ENCODE peak calls at places on chromosomes 13 and 19, in four cellular contexts. One of them, this sample, is unnamed.
A peak's percentile ranks its signal among the peaks of the same experiment; 100 is the strongest.

GRCh38 chr19:7917292-7918061 is 2.7 kb upstream of the SNAPC2 start:
- DNase-seq in fibroblast of lung: peak; percentile 48
- DNase-seq in lower lobe of right lung: peak; percentile 68
- DNase-seq in HCT116: no peak
- DNase-seq in this sample: peak; percentile 87

GRCh38 chr19:49361438-49362047 is 673 bp downstream of the TEAD2 start:
- DNase-seq in lower lobe of right lung: peak; percentile 73
- DNase-seq in HCT116: peak; percentile 56
- DNase-seq in fibroblast of lung: peak; percentile 82
- DNase-seq in this sample: no peak

GRCh38 chr19:46288896-46289588 is 7.8 kb upstream of the HIF3A start:
- DNase-seq in lower lobe of right lung: no peak
- DNase-seq in fibroblast of lung: peak; percentile 90
- DNase-seq in HCT116: no peak
- DNase-seq in this sample: no peak

GRCh38 chr19:14432817-14433453 is at the start of gene PKN1:
- DNase-seq in lower lobe of right lung: peak; percentile 70
- DNase-seq in HCT116: no peak
- DNase-seq in fibroblast of lung: no peak
- DNase-seq in this sample: no peak

GRCh38 chr19:50968709-50969412 is 530 bp downstream of the KLK6 start:
- DNase-seq in HCT116: no peak
- DNase-seq in fibroblast of lung: no peak
- DNase-seq in lower lobe of right lung: no peak
- DNase-seq in this sample: no peak

GRCh38 chr19:2461751-2462634 is 5.2 kb upstream of the LMNB2 start:
- DNase-seq in lower lobe of right lung: peak; percentile 58
- DNase-seq in HCT116: peak; percentile 60
- DNase-seq in fibroblast of lung: peak; percentile 66
- DNase-seq in this sample: no peak

GRCh38 chr13:31064636-31065035 is 97.1 kb downstream of the HSPH1 start:
- DNase-seq in HCT116: no peak
- DNase-seq in lower lobe of right lung: no peak
- DNase-seq in fibroblast of lung: no peak
- DNase-seq in this sample: no peak

GRCh38 chr19:58154287-58154678 is 3.7 kb upstream of the ZNF329 start:
- DNase-seq in lower lobe of right lung: peak; percentile 48
- DNase-seq in HCT116: no peak
- DNase-seq in fibroblast of lung: peak; percentile 61
- DNase-seq in this sample: no peak

GRCh38 chr19:27885361-27885760 is 1327.6 kb downstream of the UQCRFS1 start:
- DNase-seq in fibroblast of lung: no peak
- DNase-seq in HCT116: no peak
- DNase-seq in lower lobe of right lung: no peak
- DNase-seq in this sample: no peak

GRCh38 chr19:41928754-41929535 is 696 bp upstream of the ERFL start:
- DNase-seq in lower lobe of right lung: no peak
- DNase-seq in fibroblast of lung: no peak
- DNase-seq in HCT116: no peak
- DNase-seq in this sample: no peak

GRCh38 chr19:3055741-3056453 is 6.4 kb downstream of the TLE5 start:
- DNase-seq in HCT116: peak; percentile 26
- DNase-seq in lower lobe of right lung: peak; percentile 77
- DNase-seq in fibroblast of lung: no peak
- DNase-seq in this sample: no peak

GRCh38 chr13:87674143-87674772 is 3.1 kb downstream of the SLITRK5 start:
- DNase-seq in lower lobe of right lung: no peak
- DNase-seq in fibroblast of lung: no peak
- DNase-seq in HCT116: no peak
- DNase-seq in this sample: no peak

GRCh38 chr19:1062387-1063029 is 4.5 kb upstream of the ARHGAP45 start:
- DNase-seq in HCT116: no peak
- DNase-seq in lower lobe of right lung: peak; percentile 56
- DNase-seq in fibroblast of lung: no peak
- DNase-seq in this sample: no peak

GRCh38 chr19:42150353-42150752 is 18.1 kb upstream of the POU2F2 start:
- DNase-seq in fibroblast of lung: no peak
- DNase-seq in lower lobe of right lung: no peak
- DNase-seq in HCT116: no peak
- DNase-seq in this sample: no peak

GRCh38 chr13:45121421-45121820 is 1.1 kb downstream of the GTF2F2 start:
- DNase-seq in fibroblast of lung: peak; percentile 43
- DNase-seq in HCT116: peak; percentile 16
- DNase-seq in lower lobe of right lung: no peak
- DNase-seq in this sample: no peak

GRCh38 chr19:49064768-49065611 is at the start of gene NTF4:
- DNase-seq in lower lobe of right lung: peak; percentile 58
- DNase-seq in fibroblast of lung: peak; percentile 41
- DNase-seq in HCT116: no peak
- DNase-seq in this sample: no peak

GRCh38 chr13:43846496-43846895 is 33.0 kb downstream of the CCDC122 start:
- DNase-seq in lower lobe of right lung: no peak
- DNase-seq in fibroblast of lung: peak; percentile 79
- DNase-seq in HCT116: no peak
- DNase-seq in this sample: no peak

GRCh38 chr19:34172661-34173144 is 399 bp downstream of the LSM14A start:
- DNase-seq in lower lobe of right lung: peak; percentile 55
- DNase-seq in fibroblast of lung: no peak
- DNase-seq in HCT116: no peak
- DNase-seq in this sample: no peak

GRCh38 chr13:113121183-113121927 is 1.2 kb upstream of the F10 start:
- DNase-seq in fibroblast of lung: no peak
- DNase-seq in lower lobe of right lung: peak; percentile 32
- DNase-seq in HCT116: no peak
- DNase-seq in this sample: no peak

GRCh38 chr19:19491321-19492025 is 23.9 kb downstream of the TSSK6 start:
- DNase-seq in lower lobe of right lung: no peak
- DNase-seq in HCT116: no peak
- DNase-seq in fibroblast of lung: no peak
- DNase-seq in this sample: no peak

GRCh38 chr19:31146546-31147183 is 202.6 kb downstream of the TSHZ3 start:
- DNase-seq in HCT116: no peak
- DNase-seq in fibroblast of lung: no peak
- DNase-seq in lower lobe of right lung: no peak
- DNase-seq in this sample: no peak

GRCh38 chr13:111319998-111320911 is at the start of gene TEX29:
- DNase-seq in HCT116: no peak
- DNase-seq in fibroblast of lung: no peak
- DNase-seq in lower lobe of right lung: no peak
- DNase-seq in this sample: no peak

GRCh38 chr19:50777830-50778303 is 7.6 kb downstream of the GPR32 start:
- DNase-seq in HCT116: no peak
- DNase-seq in fibroblast of lung: no peak
- DNase-seq in lower lobe of right lung: no peak
- DNase-seq in this sample: no peak

GRCh38 chr13:32622827-32623226 is 36.6 kb downstream of the PDS5B start:
- DNase-seq in HCT116: no peak
- DNase-seq in fibroblast of lung: no peak
- DNase-seq in lower lobe of right lung: no peak
- DNase-seq in this sample: no peak

GRCh38 chr19:41350735-41351338 is 2.9 kb downstream of the TGFB1 start:
- DNase-seq in fibroblast of lung: peak; percentile 17
- DNase-seq in HCT116: no peak
- DNase-seq in lower lobe of right lung: no peak
- DNase-seq in this sample: no peak

GRCh38 chr19:4393947-4394590 is 6.3 kb downstream of the SH3GL1 start:
- DNase-seq in lower lobe of right lung: no peak
- DNase-seq in HCT116: no peak
- DNase-seq in fibroblast of lung: peak; percentile 77
- DNase-seq in this sample: no peak

GRCh38 chr19:46722004-46722380 is 5.1 kb upstream of the PRKD2 start:
- DNase-seq in fibroblast of lung: peak; percentile 18
- DNase-seq in lower lobe of right lung: no peak
- DNase-seq in HCT116: no peak
- DNase-seq in this sample: peak; percentile 81

GRCh38 chr13:20465218-20465879 is 60.3 kb downstream of the CRYL1 start:
- DNase-seq in lower lobe of right lung: no peak
- DNase-seq in fibroblast of lung: no peak
- DNase-seq in HCT116: no peak
- DNase-seq in this sample: no peak

GRCh38 chr19:29092712-29093552 is 120.0 kb downstream of the UQCRFS1 start:
- DNase-seq in HCT116: no peak
- DNase-seq in fibroblast of lung: no peak
- DNase-seq in lower lobe of right lung: no peak
- DNase-seq in this sample: no peak

GRCh38 chr13:85738696-85739320 is 60.4 kb downstream of the SLITRK6 start:
- DNase-seq in fibroblast of lung: peak; percentile 2
- DNase-seq in HCT116: no peak
- DNase-seq in lower lobe of right lung: no peak
- DNase-seq in this sample: no peak

GRCh38 chr19:30646806-30647205 is 274.6 kb downstream of the ZNF536 start:
- DNase-seq in HCT116: no peak
- DNase-seq in fibroblast of lung: no peak
- DNase-seq in lower lobe of right lung: no peak
- DNase-seq in this sample: no peak

GRCh38 chr13:24661713-24662112 is 18.5 kb upstream of the ATP12A start:
- DNase-seq in HCT116: no peak
- DNase-seq in lower lobe of right lung: no peak
- DNase-seq in fibroblast of lung: no peak
- DNase-seq in this sample: no peak

GRCh38 chr19:13838071-13838942 is 38.6 kb upstream of the NANOS3 start:
- DNase-seq in HCT116: no peak
- DNase-seq in fibroblast of lung: no peak
- DNase-seq in lower lobe of right lung: no peak
- DNase-seq in this sample: no peak

GRCh38 chr19:18425515-18426415 is 6.6 kb downstream of the SSBP4 start:
- DNase-seq in HCT116: no peak
- DNase-seq in fibroblast of lung: peak; percentile 70
- DNase-seq in lower lobe of right lung: no peak
- DNase-seq in this sample: no peak

GRCh38 chr13:48411281-48412099 is 1.4 kb downstream of the LPAR6 start:
- DNase-seq in HCT116: no peak
- DNase-seq in fibroblast of lung: peak; percentile 21
- DNase-seq in lower lobe of right lung: no peak
- DNase-seq in this sample: no peak

GRCh38 chr13:90272356-90272755 is 1075.1 kb upstream of the MIR17HG start:
- DNase-seq in HCT116: no peak
- DNase-seq in fibroblast of lung: peak; percentile 90
- DNase-seq in lower lobe of right lung: no peak
- DNase-seq in this sample: no peak

GRCh38 chr13:48891586-48891985 is 84.1 kb upstream of the FNDC3A start:
- DNase-seq in fibroblast of lung: peak; percentile 62
- DNase-seq in HCT116: peak; percentile 48
- DNase-seq in lower lobe of right lung: no peak
- DNase-seq in this sample: no peak

GRCh38 chr13:50244355-50244912 is 229.2 kb downstream of the KCNRG start:
- DNase-seq in lower lobe of right lung: no peak
- DNase-seq in fibroblast of lung: peak; percentile 19
- DNase-seq in HCT116: no peak
- DNase-seq in this sample: no peak

GRCh38 chr13:36912369-36912768 is 7.7 kb downstream of the SMAD9 start:
- DNase-seq in fibroblast of lung: no peak
- DNase-seq in lower lobe of right lung: no peak
- DNase-seq in HCT116: no peak
- DNase-seq in this sample: no peak

GRCh38 chr13:26709461-26709860 is 51.1 kb downstream of the GPR12 start:
- DNase-seq in lower lobe of right lung: no peak
- DNase-seq in HCT116: no peak
- DNase-seq in fibroblast of lung: no peak
- DNase-seq in this sample: no peak

GRCh38 chr13:26710166-26710565 is 50.4 kb downstream of the GPR12 start:
- DNase-seq in lower lobe of right lung: no peak
- DNase-seq in fibroblast of lung: no peak
- DNase-seq in HCT116: no peak
- DNase-seq in this sample: no peak

GRCh38 chr13:26706381-26706780 is 54.2 kb downstream of the GPR12 start:
- DNase-seq in lower lobe of right lung: no peak
- DNase-seq in fibroblast of lung: no peak
- DNase-seq in HCT116: no peak
- DNase-seq in this sample: no peak

GRCh38 chr13:26707122-26708006 is 53.2 kb downstream of the GPR12 start:
- DNase-seq in HCT116: peak; percentile 27
- DNase-seq in fibroblast of lung: peak; percentile 34
- DNase-seq in lower lobe of right lung: no peak
- DNase-seq in this sample: no peak

DNA sequence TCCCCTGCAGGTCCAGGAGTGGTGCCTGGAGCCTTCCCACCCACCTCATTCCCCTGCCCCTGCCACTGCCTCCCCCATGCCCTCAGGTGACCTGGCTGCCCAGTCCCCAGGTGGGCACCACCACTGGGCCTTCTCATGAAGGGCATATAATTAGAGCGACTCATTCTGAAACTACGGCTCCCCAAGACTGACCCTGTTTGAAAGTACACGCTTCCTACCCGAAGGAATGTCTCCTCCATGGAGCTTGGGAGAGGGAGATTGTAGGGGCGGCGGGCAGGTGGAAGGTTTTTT is 52.6 kb downstream of the GPR12 start:
- DNase-seq in fibroblast of lung: no peak
- DNase-seq in HCT116: no peak
- DNase-seq in lower lobe of right lung: no peak
- DNase-seq in this sample: no peak
- TF ChIP-seq CTCF in fibroblast of lung: no peak
- TF ChIP-seq CTCF in HCT116: no peak
- TF ChIP-seq CTCF in lower lobe of right lung: no peak
- TF ChIP-seq CTCF in this sample: peak; percentile 37

GRCh38 chr19:38457690-38458405 is 24.4 kb downstream of the RYR1 start:
- DNase-seq in fibroblast of lung: no peak
- DNase-seq in HCT116: no peak
- DNase-seq in lower lobe of right lung: no peak
- DNase-seq in this sample: no peak
- TF ChIP-seq CTCF in fibroblast of lung: no peak
- TF ChIP-seq CTCF in HCT116: no peak
- TF ChIP-seq CTCF in lower lobe of right lung: no peak
- TF ChIP-seq CTCF in this sample: no peak

DNA sequence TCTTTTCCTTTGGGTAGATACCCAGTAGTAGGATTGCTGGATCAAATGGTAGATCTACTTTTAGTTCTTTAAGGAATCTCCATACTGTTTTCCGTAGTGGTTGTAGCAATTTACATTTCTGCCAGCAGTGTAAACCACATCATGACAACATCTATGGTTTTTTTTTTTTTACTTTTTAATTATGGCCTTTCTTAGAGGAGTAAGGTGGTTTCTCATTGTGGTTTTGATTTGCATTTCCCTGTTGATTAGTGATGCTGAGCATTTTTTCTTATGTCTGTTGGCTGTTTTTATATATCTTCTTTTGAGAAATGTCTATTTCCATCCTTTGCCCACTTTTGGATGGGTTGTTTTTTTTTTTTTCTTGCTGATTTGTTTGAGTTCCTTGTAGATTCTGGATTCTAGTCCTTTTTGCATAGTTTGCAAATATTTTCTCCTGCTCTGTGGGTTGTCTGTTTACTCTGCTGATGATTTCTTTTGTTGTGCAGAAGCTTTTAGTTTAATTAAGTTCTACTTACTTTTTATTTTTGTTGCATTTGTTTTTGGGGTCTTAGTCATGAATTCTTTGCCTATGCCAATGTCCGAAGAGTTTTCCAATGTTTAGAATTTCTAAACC is 38.8 kb downstream of the TDRD3 start:
- DNase-seq in lower lobe of right lung: no peak
- DNase-seq in fibroblast of lung: no peak
- DNase-seq in HCT116: no peak
- DNase-seq in this sample: no peak
- TF ChIP-seq CTCF in lower lobe of right lung: no peak
- TF ChIP-seq CTCF in fibroblast of lung: no peak
- TF ChIP-seq CTCF in HCT116: no peak
- TF ChIP-seq CTCF in this sample: no peak

GRCh38 chr13:93915269-93915809 is 564.1 kb downstream of the DCT start:
- DNase-seq in HCT116: no peak
- DNase-seq in fibroblast of lung: peak; percentile 62
- DNase-seq in lower lobe of right lung: no peak
- DNase-seq in this sample: no peak
- TF ChIP-seq CTCF in HCT116: no peak
- TF ChIP-seq CTCF in fibroblast of lung: no peak
- TF ChIP-seq CTCF in lower lobe of right lung: no peak
- TF ChIP-seq CTCF in this sample: no peak